ENCODE peak calls at places on chromosomes 1 and 21, in four cellular contexts. T is Panc1, J is GM12878, D is sigmoid colon. W is an unnamed sample. For H3K4me1, the result is how much of the 10 kb centered on the place peaks cover.

GRCh38 chr21:26389971-26390641 is 183.0 kb downstream of the CYYR1 start:
- DNase-seq in T (peak), J (no peak), D (no peak), W (peak)

GRCh38 chr1:20491866-20492265 is 5.9 kb upstream of the CAMK2N1 start:
- DNase-seq in D (no peak), J (no peak), T (no peak), W (no peak)

GRCh38 chr1:164780111-164780510 is 221.1 kb downstream of the PBX1 start:
- DNase-seq in T (no peak), J (no peak), D (no peak), W (no peak)

GRCh38 chr1:88272216-88272615 is 411.9 kb upstream of the PKN2 start:
- DNase-seq in J (no peak), D (no peak), T (no peak), W (no peak)

GRCh38 chr1:77925966-77926365 is 37.5 kb downstream of the NEXN start:
- DNase-seq in J (no peak), D (no peak), T (no peak), W (no peak)

GRCh38 chr1:208071425-208072031 is 160.6 kb upstream of the CD34 start:
- DNase-seq in D (no peak), J (no peak), T (no peak), W (no peak)

GRCh38 chr1:151508721-151509292 is 2.4 kb upstream of the CGN start:
- DNase-seq in D (no peak), T (no peak), J (no peak), W (no peak)

GRCh38 chr1:234893725-234894630 is 234.7 kb downstream of the TOMM20 start:
- DNase-seq in D (no peak), J (no peak), T (no peak), W (no peak)

GRCh38 chr1:22286491-22286890 is 143.6 kb upstream of the WNT4 start:
- DNase-seq in J (no peak), T (no peak), D (no peak), W (no peak)

GRCh38 chr1:209755926-209756607 is at the start of gene TRAF3IP3:
- DNase-seq in J (peak), T (no peak), D (no peak), W (peak)

GRCh38 chr1:161994153-161994814 is 29.4 kb downstream of the OLFML2B start:
- DNase-seq in J (no peak), T (no peak), D (peak), W (no peak)

GRCh38 chr1:9473032-9473792 is 66.1 kb upstream of the SLC25A33 start:
- DNase-seq in J (no peak), T (no peak), D (peak), W (no peak)

GRCh38 chr1:10508511-10508951 is 33.8 kb downstream of the PEX14 start:
- DNase-seq in D (peak), T (no peak), J (no peak), W (no peak)

GRCh38 chr1:23613191-23614126 is 54.2 kb upstream of the ID3 start:
- DNase-seq in J (no peak), D (no peak), T (no peak), W (peak)

GRCh38 chr1:16048573-16049189 is 5.1 kb downstream of the CLCNKB start:
- DNase-seq in D (peak), T (no peak), J (no peak), W (no peak)

GRCh38 chr1:44719318-44719717 is 11.7 kb downstream of the RNU5D-1 start:
- DNase-seq in D (no peak), J (no peak), T (no peak), W (no peak)

GRCh38 chr1:192489046-192489445 is 86.5 kb upstream of the RGS1 start:
- DNase-seq in D (no peak), T (no peak), J (no peak), W (no peak)

GRCh38 chr21:45918835-45919467 is 62.6 kb upstream of the COL6A1 start:
- DNase-seq in T (no peak), J (no peak), D (no peak), W (no peak)

GRCh38 chr1:153429266-153430165 is 13.2 kb downstream of the S100A7A start:
- DNase-seq in T (no peak), D (no peak), J (no peak), W (peak)

GRCh38 chr1:241870290-241870689 is 22.3 kb downstream of the EXO1 start:
- DNase-seq in D (no peak), J (no peak), T (no peak), W (no peak)

GRCh38 chr1:182610606-182611194 is 6.5 kb upstream of the RGS16 start:
- DNase-seq in T (no peak), J (no peak), D (no peak), W (no peak)

GRCh38 chr1:111736548-111737215 is 2.5 kb downstream of the INKA2 start:
- DNase-seq in T (no peak), J (no peak), D (no peak), W (no peak)

GRCh38 chr21:33334191-33334590 is 9.4 kb downstream of the IFNAR1 start:
- DNase-seq in T (no peak), J (no peak), D (no peak), W (no peak)

GRCh38 chr1:241411776-241412338 is 54.9 kb upstream of the RGS7 start:
- DNase-seq in T (no peak), D (no peak), J (no peak), W (no peak)

GRCh38 chr1:93338426-93338825 is 7.3 kb upstream of the DR1 start:
- DNase-seq in D (no peak), J (no peak), T (no peak), W (no peak)

GRCh38 chr21:25929859-25930520 is 195.2 kb downstream of the GABPA start:
- DNase-seq in T (no peak), D (no peak), J (no peak), W (no peak)

GRCh38 chr1:219537182-219537581 is 75.7 kb downstream of the ZC3H11B start:
- DNase-seq in T (no peak), D (no peak), J (no peak), W (no peak)

GRCh38 chr1:28036431-28036830 is 52.0 kb downstream of the EYA3 start:
- DNase-seq in T (no peak), J (no peak), D (no peak), W (no peak)

GRCh38 chr1:217105432-217105831 is 382.2 kb upstream of the ESRRG start:
- DNase-seq in J (no peak), T (no peak), D (no peak), W (no peak)

GRCh38 chr1:147169840-147170674 is 2.2 kb downstream of the PRKAB2 start:
- DNase-seq in J (no peak), D (no peak), T (no peak), W (no peak)
- H3K4me1 ChIP-seq in J (under half), D (under half), T (under half), W (under half)

GRCh38 chr1:198671136-198671535 is 32.3 kb downstream of the PTPRC start:
- DNase-seq in J (no peak), T (no peak), D (no peak), W (peak)

GRCh38 chr1:198669023-198669698 is 30.3 kb downstream of the PTPRC start:
- DNase-seq in D (no peak), J (peak), T (no peak), W (peak)

GRCh38 chr1:198667796-198668195 is 29.0 kb downstream of the PTPRC start:
- DNase-seq in J (no peak), D (no peak), T (no peak), W (no peak)

GRCh38 chr1:198672124-198672523 is 33.3 kb downstream of the PTPRC start:
- DNase-seq in D (no peak), J (no peak), T (no peak), W (no peak)

DNA sequence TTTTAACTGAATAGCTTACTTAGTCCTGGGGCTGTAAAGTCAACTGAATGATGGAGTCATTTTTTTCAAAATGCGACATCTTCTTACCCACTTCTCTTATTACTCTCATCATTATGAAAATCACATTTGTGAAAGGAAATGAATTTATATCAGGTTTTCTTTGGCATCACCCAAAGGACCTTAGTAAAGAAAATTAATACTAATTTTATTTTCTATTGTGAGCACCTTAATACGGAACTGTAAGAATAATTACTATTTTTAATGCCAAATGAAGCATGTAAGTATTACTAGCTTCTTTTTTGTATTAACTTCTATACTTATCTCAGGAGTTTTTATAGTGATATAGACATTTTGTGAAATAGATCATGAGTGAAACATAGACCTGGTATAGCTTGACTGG is 30.9 kb downstream of the PTPRC start:
- DNase-seq in J (no peak), D (no peak), T (no peak), W (no peak)
- H3K4me1 ChIP-seq in J (under half), D (under half), T (under half), W (under half)

DNA sequence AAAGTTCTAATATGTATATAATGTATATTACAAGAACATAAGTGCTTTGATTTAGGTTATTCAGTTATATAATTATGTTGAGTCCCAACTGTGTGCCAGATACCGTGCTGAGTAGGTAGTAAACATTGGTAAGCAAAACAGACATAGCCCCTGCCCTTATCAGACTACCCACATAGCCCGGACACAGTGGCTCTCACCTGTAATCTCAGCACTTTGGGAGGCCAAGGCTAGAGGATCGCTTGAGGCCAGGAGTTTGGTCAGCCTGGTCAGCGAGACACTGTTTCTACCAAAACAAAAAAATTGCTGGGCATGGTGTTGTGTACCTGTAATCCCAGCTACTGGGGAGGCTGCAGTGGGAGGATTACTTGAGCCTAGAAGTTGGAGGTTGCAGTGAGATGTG is 30.7 kb downstream of the RNF11 start:
- DNase-seq in J (no peak), D (no peak), T (no peak), W (no peak)
- H3K4me1 ChIP-seq in J (under half), D (under half), T (under half), W (under half)

DNA sequence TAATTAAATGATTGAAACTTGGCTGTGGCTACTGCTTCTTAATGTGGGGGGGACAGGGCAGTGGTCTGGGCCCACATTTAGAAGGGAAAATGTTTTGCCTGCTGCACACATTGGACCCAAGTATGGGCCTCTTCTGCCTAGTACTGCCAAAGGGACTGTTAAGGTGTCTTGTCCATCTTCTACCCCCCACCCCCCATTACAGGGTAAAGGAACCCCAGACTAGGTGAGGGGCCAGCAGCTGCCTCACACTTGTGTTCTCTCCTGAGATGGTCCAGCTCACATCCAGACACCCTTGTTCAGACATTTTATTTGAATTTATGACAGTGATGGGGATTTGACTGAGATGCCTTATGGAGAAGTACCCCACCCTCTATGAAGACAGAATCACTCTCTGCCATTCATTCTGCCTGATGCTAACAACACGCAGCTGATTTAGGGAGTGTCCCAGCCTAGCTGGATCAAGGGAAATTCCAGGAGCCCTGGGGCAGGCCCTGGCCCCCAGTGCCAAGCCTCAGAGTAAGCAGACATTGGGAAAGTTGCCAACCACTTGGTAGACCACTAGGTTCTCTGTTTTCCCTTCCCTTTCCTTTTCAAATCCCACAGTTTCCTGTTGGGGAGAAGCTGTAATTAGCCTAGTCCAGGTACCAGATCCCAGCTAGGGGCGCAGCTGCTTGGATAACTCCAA is 42.1 kb downstream of the YARS1 start:
- DNase-seq in T (no peak), D (no peak), J (no peak), W (no peak)
- H3K4me1 ChIP-seq in T (under half), D (under half), J (under half), W (under half)

DNA sequence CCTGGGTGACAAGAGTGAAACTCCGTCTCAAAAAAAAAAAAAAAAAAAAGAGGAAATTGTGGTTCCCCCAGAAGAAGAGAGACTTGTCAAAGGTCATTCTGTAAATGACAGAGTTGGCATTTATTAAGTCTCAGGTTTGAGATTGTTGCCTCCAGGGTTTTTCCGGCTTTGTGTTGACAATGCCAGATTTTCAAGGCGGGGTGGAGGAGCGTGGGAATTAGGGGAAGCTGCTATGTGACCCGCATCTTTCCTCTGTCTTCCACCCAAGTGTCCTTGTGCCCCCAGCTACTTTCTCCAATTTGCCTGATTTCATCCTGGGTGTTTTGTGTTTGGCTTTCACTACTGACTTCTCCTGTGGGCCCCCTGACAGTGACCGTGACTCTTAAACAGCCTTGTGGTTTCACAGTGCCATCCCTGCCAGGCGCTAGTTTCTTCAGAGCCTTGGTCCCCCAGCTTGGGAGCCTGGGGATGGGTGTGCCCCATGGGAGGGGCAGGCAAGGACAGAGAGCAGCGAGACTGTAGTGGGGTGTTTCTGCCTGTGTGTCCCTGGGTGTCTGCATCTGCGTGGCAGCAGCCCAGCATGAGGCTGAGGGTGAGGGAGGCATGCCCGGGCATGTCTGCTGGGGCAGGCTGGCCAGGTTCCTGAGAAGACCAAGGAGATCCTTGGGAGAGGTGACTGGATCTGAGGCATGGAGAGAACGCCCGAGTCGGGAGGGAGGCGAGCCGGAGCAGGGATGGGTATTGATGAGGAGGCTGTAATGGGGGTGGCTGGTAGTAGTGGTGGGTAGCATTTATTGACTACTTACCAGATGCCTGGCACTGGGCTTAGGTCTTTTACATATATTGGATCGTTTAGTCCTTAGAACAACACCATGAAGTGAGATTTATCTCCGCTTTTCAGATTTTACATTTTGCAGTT is 46.3 kb downstream of the IER5 start:
- DNase-seq in D (no peak), T (no peak), J (peak), W (peak)
- H3K4me1 ChIP-seq in D (under half), T (under half), J (half or more), W (under half)

GRCh38 chr1:235943581-235944114 is 76.9 kb upstream of the LYST start:
- DNase-seq in J (no peak), T (no peak), D (no peak), W (no peak)

GRCh38 chr1:235941852-235942624 is 75.3 kb upstream of the LYST start:
- DNase-seq in T (no peak), D (no peak), J (no peak), W (no peak)

GRCh38 chr1:235942625-235942934 is 75.9 kb upstream of the LYST start:
- DNase-seq in J (no peak), T (no peak), D (no peak), W (no peak)

GRCh38 chr1:235940282-235940681 is 73.6 kb upstream of the LYST start:
- DNase-seq in D (no peak), J (no peak), T (no peak), W (no peak)

DNA sequence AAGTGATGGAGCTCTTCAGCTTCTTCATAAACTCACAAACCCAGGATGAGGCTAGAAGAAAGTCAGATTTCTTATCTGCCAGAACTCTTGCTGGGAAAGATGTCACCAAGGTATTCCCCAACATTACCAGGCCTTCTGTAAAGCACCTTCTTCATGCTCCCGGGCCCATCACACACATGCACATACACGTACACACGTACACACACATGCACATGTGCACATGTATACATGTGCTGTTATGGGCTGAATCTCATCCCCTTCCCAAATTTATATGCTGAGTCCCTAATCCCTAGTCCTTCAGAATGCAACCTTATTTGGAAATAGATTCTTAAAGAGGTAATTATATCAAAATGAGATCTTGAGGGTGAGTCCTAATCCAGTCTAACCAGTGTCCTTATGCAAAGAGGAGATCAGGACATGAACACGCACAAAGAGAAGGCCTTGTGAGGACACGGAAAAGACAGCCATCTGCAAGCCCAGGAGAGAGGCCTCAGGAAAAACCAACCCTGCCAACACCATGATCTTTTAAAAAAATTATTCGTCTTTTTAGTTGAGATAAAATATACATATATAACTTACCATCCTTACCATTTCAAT is 76.4 kb upstream of the LYST start:
- DNase-seq in T (no peak), J (no peak), D (no peak), W (no peak)
- H3K4me1 ChIP-seq in T (under half), J (under half), D (under half), W (under half)

GRCh38 chr1:226687476-226687875 is 51.6 kb downstream of the ITPKB start:
- DNase-seq in T (no peak), D (peak), J (no peak), W (no peak)
- H3K4me1 ChIP-seq in T (under half), D (half or more), J (under half), W (under half)

GRCh38 chr1:155016231-155016831 is 13.7 kb downstream of the ZBTB7B start:
- DNase-seq in D (peak), T (no peak), J (no peak), W (peak)

GRCh38 chr1:155017021-155017945 is 14.7 kb downstream of the ZBTB7B start:
- DNase-seq in T (no peak), D (peak), J (peak), W (peak)

GRCh38 chr1:155014709-155015508 is 12.3 kb downstream of the ZBTB7B start:
- DNase-seq in T (no peak), J (no peak), D (peak), W (no peak)

GRCh38 chr1:155013632-155014031 is 11.0 kb downstream of the ZBTB7B start:
- DNase-seq in J (no peak), T (no peak), D (no peak), W (no peak)

DNA sequence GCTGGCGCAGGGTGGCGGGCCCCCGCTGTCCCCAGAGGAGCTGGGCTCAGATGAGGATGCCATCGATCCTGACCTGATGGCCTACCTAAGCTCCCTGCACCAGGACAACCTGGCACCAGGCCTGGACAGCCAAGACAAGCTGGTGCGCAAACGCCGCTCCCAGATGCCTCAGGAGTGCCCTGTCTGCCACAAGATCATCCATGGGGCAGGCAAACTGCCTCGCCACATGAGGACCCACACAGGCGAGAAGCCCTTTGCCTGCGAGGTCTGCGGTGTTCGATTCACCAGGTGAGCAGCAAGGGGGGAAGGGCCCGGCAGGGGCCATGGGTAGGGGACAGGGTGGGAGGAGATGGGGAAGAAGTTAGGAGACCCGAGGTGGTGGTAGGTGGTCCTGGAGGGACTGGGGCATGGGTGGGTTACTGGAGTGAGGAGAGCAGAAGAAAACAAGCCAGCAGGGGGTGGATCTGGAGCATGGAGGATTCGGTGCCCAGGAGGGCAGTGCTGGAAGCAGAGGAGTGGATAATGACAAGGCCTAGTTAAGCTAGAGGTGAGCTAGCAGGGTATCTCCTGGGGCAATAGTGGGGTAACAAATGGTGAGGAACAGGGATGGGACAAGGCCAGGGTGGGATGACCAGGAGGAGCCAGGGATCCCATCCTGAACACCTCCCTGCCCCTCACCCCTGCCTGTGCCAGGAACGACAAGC is 13.1 kb downstream of the ZBTB7B start:
- DNase-seq in J (no peak), D (peak), T (no peak), W (no peak)
- H3K4me1 ChIP-seq in J (under half), D (under half), T (under half), W (under half)

W was measured in MM.1S.